ENCODE peak calls at places on chromosomes 1 and 21, in eight cellular contexts. A is BJ; S is HCT116; Q is H9; T is spleen; I is GM06990; E is adrenal gland; O is CD8-positive, alpha-beta T cell. Z is an unnamed sample.

GRCh38 chr1:155050560-155051341 is at the start of gene ADAM15:
- DNase-seq in A (no peak), S (peak; percentile 54), Q (peak; percentile 84), T (peak; percentile 96), I (peak; percentile 79), E (peak; percentile 86), O (peak; percentile 68), Z (peak; percentile 100)

GRCh38 chr1:84412316-84412942 is 14.1 kb downstream of the DNASE2B start:
- DNase-seq in A (no peak), S (no peak), Q (no peak), T (no peak), I (no peak), E (no peak), O (no peak), Z (no peak)

GRCh38 chr1:234781241-234782056 is 171.5 kb upstream of the IRF2BP2 start:
- DNase-seq in A (no peak), S (no peak), Q (peak; percentile 31), T (no peak), I (no peak), E (peak; percentile 29), O (no peak), Z (no peak)

GRCh38 chr1:200294241-200294640 is 115.6 kb downstream of the ZNF281 start:
- DNase-seq in A (no peak), S (no peak), Q (no peak), T (no peak), I (no peak), E (no peak), O (no peak), Z (no peak)

GRCh38 chr21:45279446-45280177 is 8.1 kb downstream of the POFUT2 start:
- DNase-seq in A (no peak), S (no peak), Q (peak; percentile 17), T (peak; percentile 41), I (no peak), E (peak; percentile 9), O (no peak), Z (no peak)

GRCh38 chr1:16021681-16022080 is at the start of gene CLCNKA:
- DNase-seq in A (no peak), S (no peak), Q (no peak), T (no peak), I (no peak), E (no peak), O (no peak), Z (no peak)

GRCh38 chr1:167720965-167721616 is 691 bp upstream of the MPZL1 start:
- DNase-seq in A (peak; percentile 20), S (no peak), Q (no peak), T (no peak), I (no peak), E (peak; percentile 67), O (no peak), Z (no peak)

GRCh38 chr1:112143871-112144441 is 154.5 kb upstream of the KCND3 start:
- DNase-seq in A (no peak), S (no peak), Q (no peak), T (no peak), I (no peak), E (no peak), O (no peak), Z (no peak)

GRCh38 chr1:223135176-223135575 is 7.9 kb downstream of the TLR5 start:
- DNase-seq in A (no peak), S (no peak), Q (no peak), T (no peak), I (no peak), E (peak; percentile 73), O (no peak), Z (no peak)

GRCh38 chr1:195909061-195909460 is 699.2 kb downstream of the KCNT2 start:
- DNase-seq in A (no peak), S (no peak), Q (no peak), T (no peak), I (no peak), E (no peak), O (no peak), Z (no peak)

GRCh38 chr1:177959793-177960515 is 9.9 kb downstream of the SEC16B start:
- DNase-seq in A (no peak), S (no peak), Q (no peak), T (no peak), I (no peak), E (peak; percentile 28), O (no peak), Z (no peak)

GRCh38 chr1:201359031-201359872 is 18.2 kb downstream of the TNNT2 start:
- DNase-seq in A (no peak), S (no peak), Q (no peak), T (peak; percentile 62), I (no peak), E (no peak), O (no peak), Z (no peak)

GRCh38 chr1:62082456-62083363 is 111.9 kb upstream of the L1TD1 start:
- DNase-seq in A (no peak), S (no peak), Q (peak; percentile 45), T (no peak), I (no peak), E (peak; percentile 39), O (peak; percentile 10), Z (peak; percentile 51)

GRCh38 chr21:39121600-39122355 is 61.5 kb downstream of the PSMG1 start:
- DNase-seq in A (no peak), S (no peak), Q (no peak), T (no peak), I (no peak), E (no peak), O (no peak), Z (no peak)

GRCh38 chr1:9281071-9281827 is 11.4 kb upstream of the SPSB1 start:
- DNase-seq in A (no peak), S (no peak), Q (no peak), T (no peak), I (no peak), E (no peak), O (no peak), Z (no peak)

GRCh38 chr1:214076341-214077035 is 88.7 kb downstream of the PROX1 start:
- DNase-seq in A (no peak), S (no peak), Q (no peak), T (no peak), I (no peak), E (peak; percentile 64), O (no peak), Z (no peak)

GRCh38 chr1:222167111-222167510 is 380.8 kb downstream of the HHIPL2 start:
- DNase-seq in A (peak; percentile 69), S (peak; percentile 35), Q (peak; percentile 58), T (no peak), I (no peak), E (peak; percentile 19), O (no peak), Z (peak; percentile 27)

GRCh38 chr1:151108331-151108730 is 37.8 kb downstream of the GABPB2 start:
- DNase-seq in A (no peak), S (no peak), Q (no peak), T (no peak), I (no peak), E (no peak), O (no peak), Z (no peak)

GRCh38 chr1:7621334-7622219 is 149.5 kb upstream of the VAMP3 start:
- DNase-seq in A (no peak), S (no peak), Q (no peak), T (peak; percentile 24), I (no peak), E (peak; percentile 21), O (no peak), Z (no peak)

GRCh38 chr1:178727014-178727895 is 2.2 kb downstream of the RALGPS2 start:
- DNase-seq in A (no peak), S (no peak), Q (no peak), T (no peak), I (no peak), E (peak; percentile 37), O (no peak), Z (no peak)

GRCh38 chr1:73859227-73859626 is 338.7 kb downstream of the LRRIQ3 start:
- DNase-seq in A (no peak), S (no peak), Q (no peak), T (no peak), I (no peak), E (no peak), O (no peak), Z (no peak)

GRCh38 chr1:206799311-206799710 is 27.0 kb upstream of the IL10 start:
- DNase-seq in A (no peak), S (no peak), Q (no peak), T (no peak), I (no peak), E (no peak), O (no peak), Z (no peak)

GRCh38 chr1:206800411-206800810 is 28.1 kb upstream of the IL10 start:
- DNase-seq in A (no peak), S (no peak), Q (no peak), T (no peak), I (no peak), E (no peak), O (no peak), Z (no peak)

GRCh38 chr1:206803221-206803730 is 31.0 kb upstream of the IL10 start:
- DNase-seq in A (no peak), S (no peak), Q (no peak), T (no peak), I (peak; percentile 81), E (no peak), O (peak; percentile 62), Z (peak; percentile 78)

GRCh38 chr1:206802401-206802800 is 30.1 kb upstream of the IL10 start:
- DNase-seq in A (no peak), S (no peak), Q (no peak), T (no peak), I (no peak), E (no peak), O (no peak), Z (no peak)

DNA sequence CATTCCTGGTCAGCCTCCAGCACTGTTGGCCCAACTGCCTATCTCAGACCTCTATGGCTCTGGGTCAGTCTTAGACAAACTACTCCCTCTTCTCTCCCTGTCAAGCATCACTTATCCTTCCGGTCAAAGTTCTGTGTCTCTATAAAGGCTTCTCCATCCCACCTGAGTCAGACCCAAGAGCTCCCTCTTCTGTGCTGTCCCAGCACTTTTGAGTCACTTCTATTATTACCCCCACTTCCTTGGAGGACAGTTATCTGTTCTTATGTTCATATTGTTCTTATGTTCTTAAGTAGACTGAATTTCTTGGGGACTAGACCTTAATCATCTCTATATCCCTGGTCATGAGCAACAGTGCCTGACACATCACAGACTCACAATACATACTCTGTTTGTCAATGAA is 29.2 kb upstream of the IL10 start:
- DNase-seq in A (no peak), S (no peak), Q (no peak), T (no peak), I (no peak), E (no peak), O (no peak), Z (no peak)
- TF ChIP-seq CTCF in A (no peak), S (no peak), Q (peak; percentile 25), T (no peak), I (no peak), E (no peak), O (no peak), Z (peak; percentile 1)

GRCh38 chr1:4129693-4130092 is 229.6 kb upstream of the C1orf174 start:
- DNase-seq in A (no peak), S (no peak), Q (no peak), T (peak; percentile 47), I (no peak), E (no peak), O (no peak), Z (no peak)
- TF ChIP-seq CTCF in A (no peak), S (no peak), Q (no peak), T (no peak), I (no peak), E (no peak), O (no peak), Z (no peak)

GRCh38 chr1:29630756-29631155 is 394.4 kb downstream of the PTPRU start:
- DNase-seq in A (no peak), S (no peak), Q (peak; percentile 4), T (no peak), I (no peak), E (no peak), O (no peak), Z (no peak)
- TF ChIP-seq CTCF in A (no peak), S (no peak), Q (no peak), T (no peak), I (no peak), E (no peak), O (no peak), Z (no peak)

GRCh38 chr1:46532498-46533178 is 18.8 kb downstream of the KNCN start:
- DNase-seq in A (no peak), S (no peak), Q (peak; percentile 55), T (peak; percentile 94), I (peak; percentile 50), E (peak; percentile 62), O (peak; percentile 67), Z (peak; percentile 88)
- TF ChIP-seq CTCF in A (peak; percentile 70), S (no peak), Q (peak; percentile 84), T (peak; percentile 29), I (peak; percentile 74), E (peak; percentile 36), O (peak; percentile 66), Z (peak; percentile 61)

Z was measured in GM20000.